ENCODE peak calls at places on chromosomes 6 and 20, in nine cellular contexts. One of them, this sample, is unnamed.

GRCh38 chr6:159691133-159691962 is 1.7 kb downstream of the SOD2 start:
- DNase-seq in upper lobe of left lung: no peak
- DNase-seq in tibial nerve: peak
- DNase-seq in NB4: peak
- DNase-seq in prostate gland: peak
- DNase-seq in H54: no peak
- DNase-seq in esophagus squamous epithelium: no peak
- DNase-seq in breast epithelium: no peak
- DNase-seq in Peyer's patch: no peak
- DNase-seq in this sample: no peak

GRCh38 chr20:45269056-45269455 is 14.7 kb upstream of the SLPI start:
- DNase-seq in H54: no peak
- DNase-seq in Peyer's patch: no peak
- DNase-seq in tibial nerve: no peak
- DNase-seq in NB4: no peak
- DNase-seq in esophagus squamous epithelium: no peak
- DNase-seq in upper lobe of left lung: no peak
- DNase-seq in prostate gland: no peak
- DNase-seq in breast epithelium: no peak
- DNase-seq in this sample: peak

GRCh38 chr6:15786846-15787245 is 124.0 kb upstream of the DTNBP1 start:
- DNase-seq in Peyer's patch: no peak
- DNase-seq in NB4: no peak
- DNase-seq in prostate gland: no peak
- DNase-seq in tibial nerve: no peak
- DNase-seq in upper lobe of left lung: no peak
- DNase-seq in esophagus squamous epithelium: no peak
- DNase-seq in breast epithelium: no peak
- DNase-seq in H54: no peak
- DNase-seq in this sample: no peak

GRCh38 chr20:44765647-44766367 is 20.1 kb downstream of the KCNK15 start:
- DNase-seq in upper lobe of left lung: no peak
- DNase-seq in tibial nerve: no peak
- DNase-seq in esophagus squamous epithelium: no peak
- DNase-seq in prostate gland: no peak
- DNase-seq in Peyer's patch: no peak
- DNase-seq in H54: no peak
- DNase-seq in breast epithelium: no peak
- DNase-seq in NB4: no peak
- DNase-seq in this sample: no peak

GRCh38 chr20:42046686-42047085 is 428.5 kb upstream of the CHD6 start:
- DNase-seq in prostate gland: no peak
- DNase-seq in upper lobe of left lung: no peak
- DNase-seq in tibial nerve: no peak
- DNase-seq in Peyer's patch: no peak
- DNase-seq in H54: no peak
- DNase-seq in NB4: no peak
- DNase-seq in breast epithelium: no peak
- DNase-seq in esophagus squamous epithelium: no peak
- DNase-seq in this sample: no peak

GRCh38 chr20:20710847-20711315 is 1.6 kb downstream of the RALGAPA2 start:
- DNase-seq in NB4: peak
- DNase-seq in esophagus squamous epithelium: no peak
- DNase-seq in H54: no peak
- DNase-seq in upper lobe of left lung: peak
- DNase-seq in Peyer's patch: no peak
- DNase-seq in tibial nerve: no peak
- DNase-seq in prostate gland: peak
- DNase-seq in breast epithelium: peak
- DNase-seq in this sample: peak

GRCh38 chr6:40164345-40164755 is 230.1 kb upstream of the MOCS1 start:
- DNase-seq in H54: peak
- DNase-seq in prostate gland: no peak
- DNase-seq in esophagus squamous epithelium: no peak
- DNase-seq in breast epithelium: peak
- DNase-seq in Peyer's patch: no peak
- DNase-seq in tibial nerve: peak
- DNase-seq in NB4: peak
- DNase-seq in upper lobe of left lung: no peak
- DNase-seq in this sample: no peak

GRCh38 chr6:29424575-29424974 is 9.8 kb downstream of the OR12D1 start:
- DNase-seq in H54: no peak
- DNase-seq in breast epithelium: no peak
- DNase-seq in Peyer's patch: no peak
- DNase-seq in upper lobe of left lung: no peak
- DNase-seq in NB4: peak
- DNase-seq in esophagus squamous epithelium: no peak
- DNase-seq in tibial nerve: no peak
- DNase-seq in prostate gland: no peak
- DNase-seq in this sample: no peak

GRCh38 chr6:123763904-123764303 is 39.8 kb upstream of the NKAIN2 start:
- DNase-seq in prostate gland: no peak
- DNase-seq in H54: no peak
- DNase-seq in tibial nerve: no peak
- DNase-seq in Peyer's patch: no peak
- DNase-seq in breast epithelium: no peak
- DNase-seq in esophagus squamous epithelium: no peak
- DNase-seq in NB4: no peak
- DNase-seq in upper lobe of left lung: no peak
- DNase-seq in this sample: no peak

GRCh38 chr6:5744497-5744896 is 262.2 kb downstream of the NRN1 start:
- DNase-seq in prostate gland: no peak
- DNase-seq in breast epithelium: no peak
- DNase-seq in H54: no peak
- DNase-seq in tibial nerve: no peak
- DNase-seq in esophagus squamous epithelium: no peak
- DNase-seq in Peyer's patch: no peak
- DNase-seq in upper lobe of left lung: no peak
- DNase-seq in NB4: no peak
- DNase-seq in this sample: peak

GRCh38 chr6:9875605-9876353 is 539.1 kb downstream of the TFAP2A start:
- DNase-seq in upper lobe of left lung: no peak
- DNase-seq in prostate gland: no peak
- DNase-seq in tibial nerve: no peak
- DNase-seq in breast epithelium: no peak
- DNase-seq in esophagus squamous epithelium: no peak
- DNase-seq in H54: no peak
- DNase-seq in Peyer's patch: no peak
- DNase-seq in NB4: no peak
- DNase-seq in this sample: no peak

GRCh38 chr6:170151235-170152110 is 139.4 kb downstream of the DLL1 start:
- DNase-seq in tibial nerve: no peak
- DNase-seq in prostate gland: no peak
- DNase-seq in breast epithelium: no peak
- DNase-seq in H54: no peak
- DNase-seq in Peyer's patch: no peak
- DNase-seq in upper lobe of left lung: no peak
- DNase-seq in NB4: no peak
- DNase-seq in esophagus squamous epithelium: no peak
- DNase-seq in this sample: no peak
- TF ChIP-seq POLR2A in tibial nerve: no peak
- TF ChIP-seq POLR2A in prostate gland: no peak
- TF ChIP-seq POLR2A in breast epithelium: no peak
- TF ChIP-seq POLR2A in H54: no peak
- TF ChIP-seq POLR2A in Peyer's patch: no peak
- TF ChIP-seq POLR2A in upper lobe of left lung: no peak
- TF ChIP-seq POLR2A in NB4: no peak
- TF ChIP-seq POLR2A in esophagus squamous epithelium: no peak
- TF ChIP-seq POLR2A in this sample: no peak

GRCh38 chr20:50193851-50194830 is 3.5 kb downstream of the CEBPB start:
- DNase-seq in upper lobe of left lung: peak
- DNase-seq in esophagus squamous epithelium: no peak
- DNase-seq in breast epithelium: no peak
- DNase-seq in tibial nerve: peak
- DNase-seq in H54: no peak
- DNase-seq in Peyer's patch: no peak
- DNase-seq in NB4: no peak
- DNase-seq in prostate gland: no peak
- DNase-seq in this sample: no peak

GRCh38 chr20:50194831-50195523 is 4.3 kb downstream of the CEBPB start:
- DNase-seq in prostate gland: no peak
- DNase-seq in esophagus squamous epithelium: no peak
- DNase-seq in H54: no peak
- DNase-seq in tibial nerve: peak
- DNase-seq in NB4: no peak
- DNase-seq in Peyer's patch: no peak
- DNase-seq in upper lobe of left lung: peak
- DNase-seq in breast epithelium: no peak
- DNase-seq in this sample: no peak

GRCh38 chr20:50192364-50193168 is 1.9 kb downstream of the CEBPB start:
- DNase-seq in H54: peak
- DNase-seq in upper lobe of left lung: peak
- DNase-seq in breast epithelium: peak
- DNase-seq in prostate gland: peak
- DNase-seq in Peyer's patch: peak
- DNase-seq in esophagus squamous epithelium: no peak
- DNase-seq in tibial nerve: peak
- DNase-seq in NB4: peak
- DNase-seq in this sample: no peak

GRCh38 chr20:50191566-50192363 is 1.1 kb downstream of the CEBPB start:
- DNase-seq in prostate gland: peak
- DNase-seq in tibial nerve: no peak
- DNase-seq in breast epithelium: peak
- DNase-seq in esophagus squamous epithelium: peak
- DNase-seq in H54: no peak
- DNase-seq in Peyer's patch: peak
- DNase-seq in upper lobe of left lung: peak
- DNase-seq in NB4: peak
- DNase-seq in this sample: no peak

DNA sequence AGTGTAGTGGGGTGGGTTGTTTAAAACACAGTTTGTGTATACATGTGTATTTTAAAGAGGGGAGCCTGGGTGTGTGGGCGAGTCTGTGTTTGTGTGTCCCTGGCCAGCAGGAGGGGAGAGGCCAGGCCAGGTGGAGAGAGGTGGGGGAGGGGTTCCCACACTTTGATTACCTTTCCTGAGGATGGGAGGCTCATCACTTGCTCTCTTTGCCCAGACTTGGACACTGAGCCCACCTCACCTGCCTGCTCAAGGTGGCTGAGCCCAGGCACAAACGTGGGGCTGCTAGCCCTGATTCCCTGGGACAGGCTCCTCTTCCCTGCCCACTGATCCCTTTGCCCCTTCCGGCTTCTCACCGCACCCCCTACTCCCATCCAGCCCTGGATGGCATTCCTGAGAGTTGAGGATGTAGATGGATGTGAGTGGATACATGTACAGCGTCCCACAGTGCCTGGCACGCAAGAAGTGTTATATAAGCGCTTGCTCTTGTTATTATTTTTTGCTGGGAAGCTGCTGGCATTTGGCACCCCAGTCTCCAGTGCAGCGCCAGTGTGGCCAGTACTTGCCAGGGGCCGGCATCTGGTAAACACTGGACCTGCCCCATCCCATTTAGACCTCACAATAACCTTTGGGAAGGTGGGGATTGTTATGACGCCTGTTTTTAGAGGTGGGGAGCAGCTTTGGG is 2.7 kb downstream of the CEBPB start:
- DNase-seq in H54: no peak
- DNase-seq in esophagus squamous epithelium: no peak
- DNase-seq in tibial nerve: peak
- DNase-seq in breast epithelium: no peak
- DNase-seq in prostate gland: no peak
- DNase-seq in Peyer's patch: no peak
- DNase-seq in NB4: no peak
- DNase-seq in upper lobe of left lung: no peak
- DNase-seq in this sample: no peak
- TF ChIP-seq POLR2A in H54: no peak
- TF ChIP-seq POLR2A in esophagus squamous epithelium: no peak
- TF ChIP-seq POLR2A in tibial nerve: no peak
- TF ChIP-seq POLR2A in breast epithelium: no peak
- TF ChIP-seq POLR2A in prostate gland: no peak
- TF ChIP-seq POLR2A in Peyer's patch: no peak
- TF ChIP-seq POLR2A in NB4: no peak
- TF ChIP-seq POLR2A in upper lobe of left lung: no peak
- TF ChIP-seq POLR2A in this sample: no peak

GRCh38 chr20:57476073-57476526 is 48.8 kb downstream of the CTCFL start:
- DNase-seq in upper lobe of left lung: no peak
- DNase-seq in breast epithelium: no peak
- DNase-seq in H54: no peak
- DNase-seq in Peyer's patch: no peak
- DNase-seq in esophagus squamous epithelium: no peak
- DNase-seq in NB4: peak
- DNase-seq in prostate gland: no peak
- DNase-seq in tibial nerve: no peak
- DNase-seq in this sample: no peak
- TF ChIP-seq POLR2A in upper lobe of left lung: no peak
- TF ChIP-seq POLR2A in breast epithelium: no peak
- TF ChIP-seq POLR2A in H54: no peak
- TF ChIP-seq POLR2A in Peyer's patch: no peak
- TF ChIP-seq POLR2A in esophagus squamous epithelium: no peak
- TF ChIP-seq POLR2A in NB4: no peak
- TF ChIP-seq POLR2A in prostate gland: no peak
- TF ChIP-seq POLR2A in tibial nerve: no peak
- TF ChIP-seq POLR2A in this sample: no peak

DNA sequence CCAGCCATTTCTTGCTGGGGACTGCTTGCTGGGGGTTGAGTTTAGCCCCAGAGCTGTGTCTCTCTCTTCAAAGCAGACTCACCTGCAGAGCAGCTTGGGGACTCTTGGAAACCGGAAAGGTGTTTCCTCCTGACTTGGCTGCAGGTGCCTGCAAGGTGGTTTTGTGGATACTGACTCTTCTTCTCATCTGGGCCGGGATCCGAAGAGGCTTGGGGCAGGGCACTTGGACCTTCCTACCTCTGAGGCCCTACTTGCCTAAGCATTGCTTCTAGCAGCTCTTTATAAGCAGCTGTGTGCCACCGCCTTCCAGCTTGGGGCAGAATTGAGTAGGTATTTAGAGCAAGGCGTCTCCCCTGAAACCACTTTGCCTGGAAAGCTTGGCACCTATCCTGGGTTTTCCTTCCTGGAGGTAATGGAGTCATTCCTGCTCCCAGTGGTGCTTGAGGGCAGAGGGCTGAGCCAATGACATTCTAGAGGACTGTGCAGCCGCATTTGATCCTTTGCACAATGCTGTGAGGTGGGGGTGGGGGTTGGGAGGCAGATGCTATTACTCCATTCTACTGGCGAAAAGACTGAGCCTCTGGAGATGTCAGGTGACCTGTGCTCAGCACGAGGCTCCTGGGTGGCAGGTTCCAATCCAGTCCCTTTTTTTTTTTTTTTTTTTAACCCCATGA is 3.4 kb upstream of the CTSZ start:
- DNase-seq in upper lobe of left lung: peak
- DNase-seq in Peyer's patch: peak
- DNase-seq in breast epithelium: peak
- DNase-seq in esophagus squamous epithelium: no peak
- DNase-seq in tibial nerve: no peak
- DNase-seq in prostate gland: no peak
- DNase-seq in H54: no peak
- DNase-seq in NB4: no peak
- DNase-seq in this sample: peak
- TF ChIP-seq POLR2A in upper lobe of left lung: no peak
- TF ChIP-seq POLR2A in Peyer's patch: no peak
- TF ChIP-seq POLR2A in breast epithelium: no peak
- TF ChIP-seq POLR2A in esophagus squamous epithelium: no peak
- TF ChIP-seq POLR2A in tibial nerve: no peak
- TF ChIP-seq POLR2A in prostate gland: no peak
- TF ChIP-seq POLR2A in H54: no peak
- TF ChIP-seq POLR2A in NB4: no peak
- TF ChIP-seq POLR2A in this sample: no peak